ENCODE peak calls at places on chromosomes 6 and 20, in seven cellular contexts. N is SJSA1, S is keratinocyte, J is A549, V is neuronal stem cell, Q is astrocyte, F is vagina. B is an unnamed sample. For H3K4me1, the result is how much of the 10 kb centered on the place peaks cover.

GRCh38 chr6:158047120-158047518 is 65.5 kb downstream of the SYNJ2 start:
- DNase-seq in N (no peak), S (no peak), J (no peak), V (no peak), Q (peak), F (no peak), B (no peak)

GRCh38 chr20:3701061-3701998 is 11.1 kb downstream of the SIGLEC1 start:
- DNase-seq in N (no peak), S (no peak), J (no peak), V (no peak), Q (no peak), F (peak), B (no peak)

GRCh38 chr20:43040427-43040826 is 149.3 kb downstream of the PTPRT start:
- DNase-seq in N (no peak), S (no peak), J (no peak), V (peak), Q (no peak), F (no peak), B (peak)

GRCh38 chr6:12884983-12885382 is 168.4 kb downstream of the PHACTR1 start:
- DNase-seq in N (no peak), S (no peak), J (no peak), V (no peak), Q (no peak), F (no peak), B (no peak)

GRCh38 chr20:17967595-17968365 is 814 bp downstream of the SNX5 start:
- DNase-seq in N (peak), S (no peak), J (peak), V (no peak), Q (peak), F (peak), B (peak)

GRCh38 chr6:156582509-156582992 is 194.6 kb upstream of the ARID1B start:
- DNase-seq in N (no peak), S (no peak), J (no peak), V (no peak), Q (no peak), F (no peak), B (no peak)

GRCh38 chr6:9224539-9224938 is 789.2 kb upstream of the SLC35B3 start:
- DNase-seq in N (no peak), S (no peak), J (no peak), V (no peak), Q (peak), F (no peak), B (no peak)

GRCh38 chr6:138821519-138821918 is 25.6 kb downstream of the ECT2L start:
- DNase-seq in N (no peak), S (no peak), J (no peak), V (no peak), Q (no peak), F (no peak), B (no peak)

GRCh38 chr20:57392512-57393271 is 1.5 kb downstream of the RBM38 start:
- DNase-seq in N (no peak), S (no peak), J (no peak), V (no peak), Q (no peak), F (no peak), B (no peak)

GRCh38 chr20:54680872-54681297 is 205.5 kb downstream of the DOK5 start:
- DNase-seq in N (peak), S (no peak), J (no peak), V (peak), Q (peak), F (no peak), B (peak)

GRCh38 chr6:35093118-35093445 is 48.1 kb downstream of the TCP11 start:
- DNase-seq in N (peak), S (no peak), J (no peak), V (no peak), Q (no peak), F (no peak), B (no peak)

GRCh38 chr6:106099235-106099537 is 13.1 kb downstream of the PRDM1 start:
- DNase-seq in N (peak), S (no peak), J (no peak), V (no peak), Q (no peak), F (no peak), B (no peak)

GRCh38 chr6:106100755-106101154 is 14.6 kb downstream of the PRDM1 start:
- DNase-seq in N (no peak), S (no peak), J (no peak), V (no peak), Q (no peak), F (no peak), B (no peak)

GRCh38 chr6:106094964-106095335 is 8.8 kb downstream of the PRDM1 start:
- DNase-seq in N (no peak), S (no peak), J (no peak), V (no peak), Q (no peak), F (no peak), B (no peak)

GRCh38 chr6:106098383-106099234 is 12.5 kb downstream of the PRDM1 start:
- DNase-seq in N (peak), S (peak), J (no peak), V (no peak), Q (peak), F (no peak), B (no peak)

DNA sequence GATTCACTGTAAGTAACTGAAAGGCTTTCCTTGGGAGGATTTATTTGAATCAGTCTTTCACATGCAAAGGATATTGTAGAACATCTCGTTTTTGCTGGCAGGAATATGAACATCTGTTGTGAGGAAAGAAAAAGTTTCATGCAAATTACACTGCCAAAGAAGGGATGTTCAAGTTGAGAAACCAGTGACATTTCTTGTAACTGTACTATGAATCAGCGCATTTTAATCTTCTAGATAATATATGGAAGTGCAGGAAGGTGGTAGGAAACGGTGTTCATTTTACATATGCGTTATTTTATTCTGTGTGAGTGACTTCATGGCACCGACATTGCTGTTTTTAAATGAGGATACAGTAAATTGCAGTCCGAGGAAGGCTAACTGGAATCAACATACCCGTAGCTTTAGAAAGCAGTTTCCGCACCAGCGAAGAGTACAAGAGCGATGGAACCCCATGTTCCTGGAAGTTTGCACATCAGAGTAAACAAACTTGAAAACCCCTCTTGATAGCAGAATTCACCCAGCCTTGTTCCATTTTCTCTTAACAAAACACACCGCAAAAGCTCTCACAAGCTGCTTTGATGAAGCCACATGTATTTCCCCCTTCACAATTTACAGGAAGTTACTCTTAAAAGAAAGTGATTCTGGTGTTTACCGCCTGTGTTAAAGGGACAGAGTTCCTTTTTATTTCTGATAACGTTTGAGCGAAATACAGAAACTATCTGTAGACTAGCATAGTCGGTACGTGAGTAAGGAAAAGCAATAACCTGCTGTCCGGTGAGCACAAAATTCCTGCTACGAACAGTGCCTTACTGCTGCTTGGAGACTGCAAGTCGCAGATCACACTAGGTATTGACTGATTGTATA is 11.5 kb downstream of the PRDM1 start:
- DNase-seq in N (peak), S (no peak), J (no peak), V (no peak), Q (peak), F (no peak), B (no peak)
- H3K4me1 ChIP-seq in N (under half), S (under half), J (under half), V (under half), Q (under half), F (half or more), B (under half)

GRCh38 chr6:121171879-121172278 is 162.4 kb downstream of the TBC1D32 start:
- DNase-seq in N (no peak), S (no peak), J (no peak), V (no peak), Q (no peak), F (no peak), B (no peak)

GRCh38 chr6:121175827-121176226 is 158.5 kb downstream of the TBC1D32 start:
- DNase-seq in N (no peak), S (no peak), J (no peak), V (no peak), Q (no peak), F (no peak), B (no peak)
- H3K4me3 ChIP-seq in N (no peak), S (no peak), J (no peak), V (no peak), Q (no peak), F (no peak), B (no peak)

GRCh38 chr6:128882560-128882959 is 378 bp upstream of the LAMA2 start:
- DNase-seq in N (no peak), S (no peak), J (no peak), V (no peak), Q (no peak), F (no peak), B (no peak)

GRCh38 chr6:128888444-128889175 is 5.7 kb downstream of the LAMA2 start:
- DNase-seq in N (no peak), S (no peak), J (no peak), V (no peak), Q (no peak), F (no peak), B (no peak)

GRCh38 chr6:128889870-128890269 is 6.9 kb downstream of the LAMA2 start:
- DNase-seq in N (no peak), S (no peak), J (no peak), V (no peak), Q (no peak), F (no peak), B (no peak)

GRCh38 chr6:128882991-128883571 is at the start of gene LAMA2:
- DNase-seq in N (peak), S (no peak), J (no peak), V (peak), Q (peak), F (no peak), B (peak)

GRCh38 chr6:128885381-128885780 is 2.4 kb downstream of the LAMA2 start:
- DNase-seq in N (no peak), S (no peak), J (no peak), V (no peak), Q (no peak), F (no peak), B (no peak)
- H3K27ac ChIP-seq in N (no peak), S (no peak), J (no peak), V (no peak), Q (no peak), F (no peak), B (no peak)

DNA sequence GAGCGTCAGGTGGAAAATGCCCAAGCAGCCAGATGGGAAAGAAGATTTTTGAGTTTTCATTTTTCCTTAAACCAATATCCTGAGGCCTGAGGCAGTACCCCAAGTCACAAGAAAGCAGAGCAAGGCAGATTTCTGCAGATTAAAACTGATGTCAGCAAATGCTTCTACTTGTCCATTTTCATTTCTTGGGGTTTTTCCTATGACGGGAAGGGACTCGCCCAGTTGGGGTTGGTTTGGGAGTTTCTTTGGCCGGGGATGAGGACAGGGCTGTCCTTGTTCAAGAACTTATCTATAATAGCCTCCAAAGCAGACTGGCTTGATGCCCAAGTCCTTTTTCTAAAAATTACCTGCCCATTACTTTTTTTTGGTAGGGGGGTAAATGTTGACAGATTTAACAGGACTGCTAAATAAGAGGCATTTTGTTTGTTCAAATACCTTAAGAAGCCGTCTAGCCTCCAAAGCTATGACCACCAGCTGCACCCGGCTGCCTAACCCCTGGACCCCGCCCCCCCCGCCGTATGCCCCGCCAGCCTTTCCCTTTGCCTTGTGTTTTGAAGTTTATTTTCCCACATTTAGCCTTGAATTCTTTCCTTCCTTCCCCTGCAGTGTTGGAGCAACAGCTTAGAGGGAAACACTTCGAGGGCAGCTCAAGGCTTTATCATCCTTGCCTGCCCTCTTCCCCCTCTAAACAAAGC is 2.5 kb downstream of the KCNK5 start:
- DNase-seq in N (no peak), S (no peak), J (no peak), V (no peak), Q (no peak), F (no peak), B (no peak)
- H3K4me1 ChIP-seq in N (under half), S (under half), J (under half), V (under half), Q (under half), F (under half), B (under half)

GRCh38 chr20:46056027-46056833 is 27.2 kb downstream of the SLC12A5 start:
- DNase-seq in N (no peak), S (no peak), J (no peak), V (no peak), Q (no peak), F (no peak), B (no peak)
- H3K4me3 ChIP-seq in N (no peak), S (no peak), J (no peak), V (no peak), Q (no peak), F (no peak), B (no peak)

B was measured in SJCRH30.